ENCODE peak calls at places on chromosomes 12 and 14, in four cellular contexts. One of them, this sample, is unnamed.

GRCh38 chr12:54060975-54061778 is 7.5 kb downstream of the HOXC4 start:
- ATAC-seq in GM23338: no peak
- ATAC-seq in HepG2: no peak
- ATAC-seq in upper lobe of left lung: peak; percentile 68
- ATAC-seq in this sample: no peak

GRCh38 chr12:53991077-53991460 is 6.1 kb downstream of the HOXC10 start:
- ATAC-seq in upper lobe of left lung: no peak
- ATAC-seq in GM23338: no peak
- ATAC-seq in HepG2: no peak
- ATAC-seq in this sample: no peak

GRCh38 chr12:558595-558994 is 98.9 kb downstream of the B4GALNT3 start:
- ATAC-seq in HepG2: no peak
- ATAC-seq in upper lobe of left lung: no peak
- ATAC-seq in GM23338: no peak
- ATAC-seq in this sample: no peak

GRCh38 chr12:107788690-107789458 is 14.4 kb downstream of the ASCL4 start:
- ATAC-seq in GM23338: no peak
- ATAC-seq in upper lobe of left lung: no peak
- ATAC-seq in HepG2: peak; percentile 77
- ATAC-seq in this sample: no peak

GRCh38 chr12:55955800-55956508 is 9.9 kb downstream of the PMEL start:
- ATAC-seq in GM23338: peak; percentile 60
- ATAC-seq in HepG2: peak; percentile 78
- ATAC-seq in upper lobe of left lung: no peak
- ATAC-seq in this sample: no peak

GRCh38 chr14:102565331-102565887 is 27.0 kb upstream of the RCOR1 start:
- ATAC-seq in HepG2: no peak
- ATAC-seq in GM23338: no peak
- ATAC-seq in upper lobe of left lung: peak; percentile 78
- ATAC-seq in this sample: no peak

GRCh38 chr14:20671597-20672283 is 12.6 kb upstream of the RNASE4 start:
- ATAC-seq in HepG2: peak; percentile 85
- ATAC-seq in upper lobe of left lung: no peak
- ATAC-seq in GM23338: no peak
- ATAC-seq in this sample: no peak

GRCh38 chr12:95951515-95951914 is 8.4 kb downstream of the AMDHD1 start:
- ATAC-seq in GM23338: no peak
- ATAC-seq in upper lobe of left lung: no peak
- ATAC-seq in HepG2: no peak
- ATAC-seq in this sample: no peak

GRCh38 chr14:93720981-93721483 is 67.3 kb downstream of the PRIMA1 start:
- ATAC-seq in GM23338: no peak
- ATAC-seq in upper lobe of left lung: no peak
- ATAC-seq in HepG2: no peak
- ATAC-seq in this sample: no peak

GRCh38 chr12:24728366-24728765 is 220.5 kb downstream of the BCAT1 start:
- ATAC-seq in GM23338: no peak
- ATAC-seq in HepG2: no peak
- ATAC-seq in upper lobe of left lung: no peak
- ATAC-seq in this sample: no peak

GRCh38 chr12:30754383-30754749 is 385 bp downstream of the CAPRIN2 start:
- ATAC-seq in HepG2: no peak
- ATAC-seq in GM23338: no peak
- ATAC-seq in upper lobe of left lung: no peak
- ATAC-seq in this sample: no peak

GRCh38 chr14:90398315-90398811 is 1.5 kb downstream of the CALM1 start:
- ATAC-seq in GM23338: peak; percentile 6
- ATAC-seq in upper lobe of left lung: peak; percentile 32
- ATAC-seq in HepG2: peak; percentile 24
- ATAC-seq in this sample: no peak

GRCh38 chr14:90398841-90399540 is 2.2 kb downstream of the CALM1 start:
- ATAC-seq in GM23338: no peak
- ATAC-seq in upper lobe of left lung: no peak
- ATAC-seq in HepG2: no peak
- ATAC-seq in this sample: no peak

GRCh38 chr14:90400904-90401561 is 4.2 kb downstream of the CALM1 start:
- ATAC-seq in GM23338: no peak
- ATAC-seq in HepG2: no peak
- ATAC-seq in upper lobe of left lung: no peak
- ATAC-seq in this sample: no peak

GRCh38 chr14:90397401-90398314 is 829 bp downstream of the CALM1 start:
- ATAC-seq in GM23338: peak; percentile 38
- ATAC-seq in upper lobe of left lung: peak; percentile 73
- ATAC-seq in HepG2: peak; percentile 76
- ATAC-seq in this sample: peak; percentile 40

DNA sequence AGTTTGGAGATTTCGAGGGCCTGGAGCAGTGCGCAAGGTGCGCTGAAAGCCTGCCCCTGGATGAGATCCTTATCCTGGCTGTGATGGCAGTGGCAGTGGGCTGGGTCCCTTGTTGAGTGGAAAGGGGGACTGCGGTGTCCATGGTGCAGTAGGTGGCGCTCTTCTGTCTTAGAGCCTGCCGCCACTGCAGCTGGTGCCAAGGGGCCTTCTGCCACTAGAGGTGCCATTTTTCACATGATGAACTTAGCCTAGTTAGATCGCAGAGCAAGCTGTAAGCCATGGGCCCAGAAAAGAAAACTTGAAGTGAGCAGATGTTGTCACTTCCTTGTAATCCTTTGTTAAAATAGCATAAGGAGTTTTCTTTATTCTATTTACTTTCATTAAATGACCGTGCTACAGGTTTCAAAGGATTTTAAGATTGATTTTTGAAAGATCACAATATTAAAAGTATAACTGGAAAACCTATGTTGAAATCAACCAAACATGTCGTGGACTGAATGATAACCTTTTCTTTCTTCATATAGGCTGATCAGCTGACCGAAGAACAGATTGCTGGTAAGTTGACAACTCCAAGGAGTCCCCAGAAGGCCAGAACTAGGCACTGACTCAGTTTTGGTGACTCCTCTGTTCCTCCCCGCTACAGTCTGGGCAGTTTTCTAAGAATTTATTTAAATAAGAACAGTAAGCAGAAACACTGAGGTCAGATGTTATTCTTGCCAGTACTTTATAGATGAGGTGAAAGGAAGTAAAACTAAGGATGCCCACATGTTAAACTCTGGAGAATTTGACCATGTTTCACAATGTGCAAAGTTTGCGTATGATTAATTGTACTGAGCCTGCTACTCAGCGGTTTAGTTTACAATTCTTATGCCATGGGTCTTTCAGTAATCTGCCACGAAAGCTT is 3.0 kb downstream of the CALM1 start:
- ATAC-seq in GM23338: peak; percentile 59
- ATAC-seq in HepG2: peak; percentile 68
- ATAC-seq in upper lobe of left lung: peak; percentile 81
- ATAC-seq in this sample: peak; percentile 70
- TF ChIP-seq POLR2AphosphoS5 in GM23338: no peak
- TF ChIP-seq POLR2AphosphoS5 in HepG2: no peak
- TF ChIP-seq POLR2AphosphoS5 in upper lobe of left lung: peak; percentile 79
- TF ChIP-seq POLR2AphosphoS5 in this sample: peak; percentile 90

GRCh38 chr14:35368993-35369392 is 35.6 kb downstream of the NFKBIA start:
- ATAC-seq in HepG2: no peak
- ATAC-seq in GM23338: peak; percentile 64
- ATAC-seq in upper lobe of left lung: no peak
- ATAC-seq in this sample: no peak
- H3K4me1 ChIP-seq in HepG2: peaks cover 58% of the 10 kb centered on the region
- H3K4me1 ChIP-seq in GM23338: peaks cover 10% of the 10 kb centered on the region
- H3K4me1 ChIP-seq in upper lobe of left lung: peaks cover 16% of the 10 kb centered on the region
- H3K4me1 ChIP-seq in this sample: peaks cover 15% of the 10 kb centered on the region

GRCh38 chr12:117468016-117468415 is 106.6 kb upstream of the NOS1 start:
- ATAC-seq in HepG2: no peak
- ATAC-seq in upper lobe of left lung: no peak
- ATAC-seq in GM23338: no peak
- ATAC-seq in this sample: no peak
- H3K4me3 ChIP-seq in HepG2: no peak overlapping the region
- H3K4me3 ChIP-seq in upper lobe of left lung: no peak overlapping the region
- H3K4me3 ChIP-seq in GM23338: no peak overlapping the region
- H3K4me3 ChIP-seq in this sample: no peak overlapping the region

GRCh38 chr12:124868252-124868965 is 4.7 kb upstream of the SCARB1 start:
- ATAC-seq in HepG2: no peak
- ATAC-seq in upper lobe of left lung: no peak
- ATAC-seq in GM23338: no peak
- ATAC-seq in this sample: no peak

GRCh38 chr12:124871297-124871696 is 7.6 kb upstream of the SCARB1 start:
- ATAC-seq in HepG2: no peak
- ATAC-seq in GM23338: no peak
- ATAC-seq in upper lobe of left lung: no peak
- ATAC-seq in this sample: no peak

GRCh38 chr12:124867389-124867930 is 3.8 kb upstream of the SCARB1 start:
- ATAC-seq in HepG2: no peak
- ATAC-seq in GM23338: no peak
- ATAC-seq in upper lobe of left lung: no peak
- ATAC-seq in this sample: no peak

GRCh38 chr12:124870515-124870914 is 6.9 kb upstream of the SCARB1 start:
- ATAC-seq in upper lobe of left lung: no peak
- ATAC-seq in HepG2: no peak
- ATAC-seq in GM23338: no peak
- ATAC-seq in this sample: no peak

GRCh38 chr12:124869011-124869665 is 5.5 kb upstream of the SCARB1 start:
- ATAC-seq in GM23338: peak; percentile 82
- ATAC-seq in upper lobe of left lung: peak; percentile 79
- ATAC-seq in HepG2: no peak
- ATAC-seq in this sample: peak; percentile 52
- TF ChIP-seq POLR2AphosphoS5 in GM23338: no peak
- TF ChIP-seq POLR2AphosphoS5 in upper lobe of left lung: no peak
- TF ChIP-seq POLR2AphosphoS5 in HepG2: no peak
- TF ChIP-seq POLR2AphosphoS5 in this sample: no peak

DNA sequence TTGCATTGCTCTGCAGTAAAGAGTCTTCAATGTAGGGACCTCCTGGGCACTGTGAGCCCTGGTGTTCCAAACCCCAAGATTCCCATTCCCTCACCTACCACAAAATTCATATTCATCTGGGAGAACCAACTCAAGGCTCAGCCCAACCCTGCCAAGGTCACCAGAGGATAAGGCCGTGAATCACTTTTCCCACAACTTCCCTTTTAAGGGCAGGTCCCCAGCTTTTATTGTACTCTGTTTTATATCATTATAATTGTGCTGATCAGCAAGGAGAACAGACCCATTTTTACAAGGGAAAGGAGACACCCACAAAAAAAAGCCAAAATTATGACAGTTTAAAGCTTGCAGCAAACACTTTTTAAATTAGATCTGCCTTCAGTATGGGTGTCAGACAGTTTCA is 363.0 kb upstream of the FKBP4 start:
- ATAC-seq in HepG2: no peak
- ATAC-seq in upper lobe of left lung: no peak
- ATAC-seq in GM23338: no peak
- ATAC-seq in this sample: no peak
- H3K4me1 ChIP-seq in HepG2: no peaks in the 10 kb centered on the region
- H3K4me1 ChIP-seq in upper lobe of left lung: no peaks in the 10 kb centered on the region
- H3K4me1 ChIP-seq in GM23338: no peaks in the 10 kb centered on the region
- H3K4me1 ChIP-seq in this sample: no peaks in the 10 kb centered on the region

GRCh38 chr12:120264086-120264485 is 1.4 kb downstream of the PXN start:
- ATAC-seq in upper lobe of left lung: no peak
- ATAC-seq in HepG2: no peak
- ATAC-seq in GM23338: peak; percentile 4
- ATAC-seq in this sample: no peak
- H3K4me3 ChIP-seq in upper lobe of left lung: peak overlapping the region; percentile 96
- H3K4me3 ChIP-seq in HepG2: peak overlapping the region; percentile 88
- H3K4me3 ChIP-seq in GM23338: peak overlapping the region; percentile 87
- H3K4me3 ChIP-seq in this sample: peak overlapping the region; percentile 99

GRCh38 chr14:76780058-76780345 is 18.7 kb downstream of the VASH1 start:
- ATAC-seq in HepG2: no peak
- ATAC-seq in GM23338: no peak
- ATAC-seq in upper lobe of left lung: no peak
- ATAC-seq in this sample: no peak

GRCh38 chr14:76780875-76781647 is 19.8 kb downstream of the VASH1 start:
- ATAC-seq in upper lobe of left lung: no peak
- ATAC-seq in GM23338: no peak
- ATAC-seq in HepG2: no peak
- ATAC-seq in this sample: no peak

GRCh38 chr14:76780360-76780759 is 19.1 kb downstream of the VASH1 start:
- ATAC-seq in HepG2: no peak
- ATAC-seq in GM23338: no peak
- ATAC-seq in upper lobe of left lung: no peak
- ATAC-seq in this sample: no peak

GRCh38 chr14:76778546-76779215 is 17.4 kb downstream of the VASH1 start:
- ATAC-seq in HepG2: no peak
- ATAC-seq in GM23338: no peak
- ATAC-seq in upper lobe of left lung: no peak
- ATAC-seq in this sample: no peak

GRCh38 chr14:76779221-76780057 is 18.2 kb downstream of the VASH1 start:
- ATAC-seq in GM23338: no peak
- ATAC-seq in upper lobe of left lung: no peak
- ATAC-seq in HepG2: no peak
- ATAC-seq in this sample: no peak
- TF ChIP-seq POLR2AphosphoS5 in GM23338: no peak
- TF ChIP-seq POLR2AphosphoS5 in upper lobe of left lung: no peak
- TF ChIP-seq POLR2AphosphoS5 in HepG2: no peak
- TF ChIP-seq POLR2AphosphoS5 in this sample: no peak

This sample was measured in gastroesophageal sphincter.